ENCODE peak calls at places on chromosomes 2 and 18, in four cellular contexts. M is CD4-positive, CD25-positive, alpha-beta regulatory T cell; N is cardiac muscle cell; R is heart right ventricle. L is an unnamed sample. For H3K9me3, the result is how much of the 10 kb centered on the place peaks cover.

GRCh38 chr2:194867328-194867727 is 789.7 kb upstream of the SLC39A10 start:
- DNase-seq in M (peak), N (peak), R (no peak), L (no peak)

GRCh38 chr2:19120941-19121750 is 237.3 kb downstream of the OSR1 start:
- DNase-seq in M (no peak), N (peak), R (no peak), L (no peak)

GRCh38 chr2:24828641-24829040 is 35.4 kb downstream of the CENPO start:
- DNase-seq in M (no peak), N (no peak), R (no peak), L (no peak)

GRCh38 chr2:196535742-196536141 is 103.8 kb upstream of the CCDC150 start:
- DNase-seq in M (no peak), N (peak), R (no peak), L (no peak)

GRCh38 chr18:44599409-44599808 is 81.3 kb upstream of the SETBP1 start:
- DNase-seq in M (no peak), N (peak), R (peak), L (no peak)

GRCh38 chr2:137367361-137367760 is 596.9 kb upstream of the HNMT start:
- DNase-seq in M (no peak), N (no peak), R (no peak), L (no peak)

GRCh38 chr18:45667056-45667455 is 51.8 kb downstream of the SLC14A2 start:
- DNase-seq in M (peak), N (no peak), R (no peak), L (no peak)

GRCh38 chr2:230933521-230934180 is 8.6 kb upstream of the GPR55 start:
- DNase-seq in M (no peak), N (no peak), R (no peak), L (no peak)

GRCh38 chr2:119175517-119175916 is 17.0 kb upstream of the C1QL2 start:
- DNase-seq in M (no peak), N (peak), R (no peak), L (no peak)

GRCh38 chr2:157190151-157190550 is 67.4 kb upstream of the GALNT5 start:
- DNase-seq in M (no peak), N (peak), R (no peak), L (no peak)

GRCh38 chr2:16746329-16746728 is 80.7 kb upstream of the CYRIA start:
- DNase-seq in M (no peak), N (no peak), R (no peak), L (no peak)

GRCh38 chr18:77131652-77132368 is 773 bp downstream of the MBP start:
- DNase-seq in M (no peak), N (peak), R (peak), L (no peak)

GRCh38 chr2:218908721-218909619 is 28.3 kb downstream of the WNT10A start:
- DNase-seq in M (peak), N (peak), R (peak), L (peak)

GRCh38 chr18:456361-456821 is 44.1 kb downstream of the COLEC12 start:
- DNase-seq in M (no peak), N (peak), R (peak), L (no peak)

GRCh38 chr18:7914834-7915670 is 347.9 kb downstream of the PTPRM start:
- DNase-seq in M (no peak), N (no peak), R (no peak), L (no peak)

GRCh38 chr18:46385124-46385523 is 271.9 kb downstream of the LOXHD1 start:
- DNase-seq in M (no peak), N (no peak), R (no peak), L (no peak)

GRCh38 chr2:24824071-24824588 is 30.9 kb downstream of the CENPO start:
- DNase-seq in M (no peak), N (no peak), R (no peak), L (no peak)

GRCh38 chr2:237291138-237291792 is 122.7 kb downstream of the COL6A3 start:
- DNase-seq in M (no peak), N (peak), R (peak), L (no peak)

GRCh38 chr2:180571559-180571958 is 408.8 kb upstream of the UBE2E3 start:
- DNase-seq in M (no peak), N (peak), R (no peak), L (no peak)

GRCh38 chr2:85231952-85232351 is 95.8 kb downstream of the TGOLN2 start:
- DNase-seq in M (no peak), N (no peak), R (no peak), L (no peak)

GRCh38 chr2:71299507-71299906 is 32.1 kb upstream of the ZNF638 start:
- DNase-seq in M (peak), N (peak), R (no peak), L (no peak)

GRCh38 chr2:112916145-112916571 is 5.2 kb downstream of the IL37 start:
- DNase-seq in M (peak), N (no peak), R (no peak), L (no peak)

GRCh38 chr2:207762146-207762545 is 7.6 kb downstream of the FZD5 start:
- DNase-seq in M (no peak), N (no peak), R (no peak), L (no peak)

DNA sequence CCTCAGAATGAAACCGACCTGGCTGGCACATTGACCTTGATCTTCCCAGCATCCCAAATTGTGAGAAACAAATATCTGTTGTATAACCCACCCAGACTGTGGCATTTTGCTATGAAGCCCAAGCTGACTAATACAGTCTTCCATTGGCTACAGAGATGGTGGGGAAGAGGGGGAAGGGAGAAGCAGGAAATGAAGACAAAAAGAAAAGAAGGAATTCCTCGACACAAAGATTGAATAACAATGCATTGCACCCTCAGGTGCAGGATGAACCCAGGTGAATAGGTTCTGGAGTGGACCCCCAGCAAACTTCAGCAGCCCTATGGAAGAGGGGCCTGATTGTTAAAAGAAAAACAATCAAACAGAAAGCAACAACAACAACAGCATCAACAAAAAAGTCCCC is 270.7 kb downstream of the FSIP2 start:
- DNase-seq in M (no peak), N (no peak), R (no peak), L (no peak)
- H3K9me3 ChIP-seq in M (under half), N (under half), R (under half), L (under half)

GRCh38 chr2:202682274-202682673 is 47.5 kb downstream of the FAM117B start:
- DNase-seq in M (no peak), N (no peak), R (no peak), L (no peak)
- H3K9me3 ChIP-seq in M (under half), N (under half), R (under half), L (under half)

GRCh38 chr2:12684471-12684936 is 32.2 kb upstream of the TRIB2 start:
- DNase-seq in M (no peak), N (peak), R (no peak), L (no peak)
- H3K9me3 ChIP-seq in M (under half), N (under half), R (under half), L (under half)

DNA sequence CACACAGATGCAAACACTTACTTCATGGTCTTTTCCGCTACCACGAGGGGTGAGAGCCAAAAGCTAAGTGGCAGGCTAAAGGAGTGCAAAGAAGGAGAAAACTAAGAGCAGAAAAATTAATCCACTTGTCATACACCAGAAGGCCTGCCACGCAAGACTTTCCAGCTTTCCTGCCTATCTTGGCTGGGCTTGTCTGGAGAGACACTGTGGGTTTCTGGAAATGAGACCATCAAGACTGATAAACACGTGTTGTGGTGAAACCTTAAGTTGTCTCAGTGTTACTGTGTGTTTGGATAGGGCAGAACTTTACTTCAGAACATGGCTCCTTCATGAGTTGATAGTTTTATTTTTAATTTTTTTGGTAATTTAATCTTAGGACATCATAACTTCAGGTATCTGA is 175.7 kb downstream of the FMNL2 start:
- DNase-seq in M (no peak), N (no peak), R (no peak), L (no peak)
- H3K9me3 ChIP-seq in M (under half), N (under half), R (under half), L (under half)

GRCh38 chr18:78246041-78246440 is 733.6 kb upstream of the SALL3 start:
- DNase-seq in M (no peak), N (no peak), R (no peak), L (no peak)

GRCh38 chr18:78245451-78245850 is 734.2 kb upstream of the SALL3 start:
- DNase-seq in M (no peak), N (no peak), R (no peak), L (no peak)

GRCh38 chr18:78246588-78246987 is 733.0 kb upstream of the SALL3 start:
- DNase-seq in M (no peak), N (no peak), R (no peak), L (no peak)

GRCh38 chr18:78242796-78243195 is 736.8 kb upstream of the SALL3 start:
- DNase-seq in M (no peak), N (peak), R (peak), L (no peak)

GRCh38 chr18:78244779-78245178 is 734.8 kb upstream of the SALL3 start:
- DNase-seq in M (no peak), N (no peak), R (no peak), L (no peak)
- H3K9me3 ChIP-seq in M (under half), N (under half), R (under half), L (under half)

GRCh38 chr2:145415151-145415550 is 895.2 kb upstream of the ZEB2 start:
- DNase-seq in M (no peak), N (no peak), R (no peak), L (no peak)
- H3K9me3 ChIP-seq in M (under half), N (under half), R (under half), L (under half)

GRCh38 chr2:6832995-6833604 is 32.6 kb downstream of the CMPK2 start:
- DNase-seq in M (peak), N (no peak), R (no peak), L (no peak)

GRCh38 chr2:6828299-6828584 is 37.5 kb downstream of the CMPK2 start:
- DNase-seq in M (peak), N (peak), R (no peak), L (no peak)

GRCh38 chr2:6831229-6831628 is 34.5 kb downstream of the CMPK2 start:
- DNase-seq in M (no peak), N (no peak), R (no peak), L (no peak)

GRCh38 chr2:6835467-6835866 is 30.2 kb downstream of the CMPK2 start:
- DNase-seq in M (no peak), N (peak), R (no peak), L (no peak)

DNA sequence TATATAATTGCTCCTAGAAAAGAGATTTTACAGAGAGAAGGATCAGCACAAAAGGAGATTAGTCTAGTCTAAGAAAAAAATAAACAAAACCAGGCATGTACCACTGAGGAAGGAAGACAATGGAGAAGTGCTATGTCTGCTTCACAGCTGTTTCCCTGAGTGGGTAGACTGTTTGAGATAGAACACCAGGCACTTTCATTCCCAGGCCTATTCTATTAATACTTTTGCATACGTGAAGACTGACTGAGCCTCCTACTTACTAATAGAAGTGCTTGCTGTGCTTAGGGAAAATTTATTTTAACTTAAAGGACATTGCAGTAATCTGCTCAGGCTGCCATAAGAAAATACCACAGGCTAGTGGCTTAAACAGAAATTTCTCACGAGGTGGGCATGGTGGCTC is 33.2 kb downstream of the CMPK2 start:
- DNase-seq in M (no peak), N (no peak), R (no peak), L (no peak)
- H3K9me3 ChIP-seq in M (under half), N (under half), R (under half), L (under half)

GRCh38 chr2:4674007-4674406 is 970.6 kb downstream of the DCDC2C start:
- DNase-seq in M (peak), N (no peak), R (no peak), L (no peak)

GRCh38 chr2:4675295-4675694 is 971.9 kb downstream of the DCDC2C start:
- DNase-seq in M (no peak), N (no peak), R (no peak), L (no peak)

GRCh38 chr2:4673025-4673489 is 969.7 kb downstream of the DCDC2C start:
- DNase-seq in M (peak), N (no peak), R (no peak), L (no peak)

GRCh38 chr2:4668381-4668780 is 965.0 kb downstream of the DCDC2C start:
- DNase-seq in M (no peak), N (no peak), R (no peak), L (no peak)

DNA sequence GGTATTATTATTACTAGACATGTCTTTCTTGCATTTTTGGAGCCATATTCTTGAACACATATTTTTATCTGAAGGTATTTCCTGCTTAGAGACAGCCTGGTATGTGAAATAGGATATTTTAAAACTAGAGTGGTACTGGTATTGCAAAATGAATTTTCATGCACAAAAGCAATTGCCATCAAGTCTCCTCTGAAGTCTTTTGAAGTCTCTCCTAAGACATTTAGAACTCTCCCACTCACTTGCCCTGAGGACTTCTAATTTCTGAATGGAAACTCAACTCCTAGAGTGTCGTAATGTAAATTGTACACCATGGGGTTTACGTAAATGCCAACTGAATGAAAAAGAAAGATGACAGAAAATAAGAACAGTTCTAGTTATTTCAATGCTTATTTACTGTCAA is 967.0 kb downstream of the DCDC2C start:
- DNase-seq in M (no peak), N (no peak), R (no peak), L (no peak)
- H3K9me3 ChIP-seq in M (under half), N (under half), R (under half), L (under half)

L was measured in T-helper 17 cell.